ENCODE peak calls at places on chromosomes 6 and 20, in eight cellular contexts. T is GM23248; I is AG10803; A is CD8-positive, alpha-beta T cell; M is heart left ventricle; Y is RWPE2; O is keratinocyte; W is SJSA1. P is an unnamed sample.

GRCh38 chr20:62616728-62617621 is 25.3 kb upstream of the SLCO4A1 start:
- DNase-seq in I (peak), W (peak), T (peak), M (peak), A (peak), Y (peak), O (no peak), P (peak)

GRCh38 chr20:62269871-62270270 is 31.6 kb downstream of the OSBPL2 start:
- DNase-seq in T (no peak), M (no peak), A (no peak), O (no peak), I (no peak), W (no peak), Y (peak), P (no peak)

GRCh38 chr6:158825038-158825950 is 6.1 kb upstream of the EZR start:
- DNase-seq in A (no peak), M (peak), I (no peak), Y (no peak), O (no peak), W (no peak), T (no peak), P (no peak)

GRCh38 chr6:108164815-108165706 is 761 bp upstream of the NR2E1 start:
- DNase-seq in T (peak), O (no peak), M (no peak), A (no peak), I (no peak), W (no peak), Y (no peak), P (no peak)

GRCh38 chr6:71254323-71254722 is 34.3 kb upstream of the OGFRL1 start:
- DNase-seq in T (no peak), O (no peak), I (no peak), Y (no peak), W (no peak), A (no peak), M (peak), P (no peak)

GRCh38 chr20:57840066-57840465 is 130.3 kb upstream of the PMEPA1 start:
- DNase-seq in O (no peak), I (no peak), Y (no peak), M (no peak), T (peak), W (no peak), A (no peak), P (no peak)

GRCh38 chr6:127118505-127119360 is at the start of gene RSPO3:
- DNase-seq in I (peak), W (no peak), M (no peak), A (no peak), O (no peak), T (peak), Y (no peak), P (no peak)

GRCh38 chr20:54320148-54320607 is 112.3 kb downstream of the PFDN4 start:
- DNase-seq in M (no peak), W (no peak), O (no peak), A (no peak), T (peak), I (no peak), Y (no peak), P (no peak)

GRCh38 chr20:50041238-50041915 is 58.6 kb downstream of the SNAI1 start:
- DNase-seq in Y (no peak), A (no peak), O (no peak), I (no peak), T (no peak), W (no peak), M (no peak), P (no peak)

GRCh38 chr20:50286609-50287008 is 96.0 kb downstream of the CEBPB start:
- DNase-seq in M (no peak), Y (no peak), O (no peak), I (peak), A (no peak), W (peak), T (peak), P (no peak)

GRCh38 chr6:41427642-41428401 is 92.4 kb downstream of the NCR2 start:
- DNase-seq in M (peak), A (no peak), Y (no peak), I (no peak), W (no peak), T (peak), O (no peak), P (no peak)

GRCh38 chr20:36573798-36574277 is 441 bp downstream of the TGIF2 start:
- DNase-seq in M (peak), A (no peak), T (peak), W (peak), O (no peak), I (no peak), Y (no peak), P (no peak)

GRCh38 chr6:40256831-40257230 is 322.6 kb upstream of the MOCS1 start:
- DNase-seq in Y (no peak), T (no peak), M (no peak), O (no peak), I (no peak), W (no peak), A (no peak), P (no peak)

GRCh38 chr6:74991573-74992332 is 214.1 kb downstream of the COL12A1 start:
- DNase-seq in W (no peak), T (peak), I (peak), M (no peak), A (no peak), Y (no peak), O (peak), P (no peak)

GRCh38 chr6:154765273-154765672 is 32.1 kb downstream of the SCAF8 start:
- DNase-seq in I (no peak), T (no peak), M (no peak), Y (no peak), W (no peak), O (no peak), A (no peak), P (no peak)

GRCh38 chr6:57254055-57254717 is 32.1 kb upstream of the RAB23 start:
- DNase-seq in A (no peak), Y (no peak), I (no peak), T (no peak), W (no peak), O (no peak), M (no peak), P (no peak)

GRCh38 chr6:514396-514973 is 122.9 kb downstream of the IRF4 start:
- DNase-seq in M (no peak), A (no peak), I (no peak), T (no peak), W (no peak), O (no peak), Y (no peak), P (no peak)

GRCh38 chr20:48684501-48685041 is 143.2 kb downstream of the PREX1 start:
- DNase-seq in Y (no peak), O (no peak), I (no peak), A (no peak), T (no peak), W (no peak), M (no peak), P (no peak)

GRCh38 chr6:63663147-63663877 is 27.7 kb downstream of the PHF3 start:
- DNase-seq in I (peak), M (no peak), O (peak), W (no peak), Y (no peak), T (peak), A (no peak), P (peak)

GRCh38 chr6:130393306-130393705 is 27.5 kb downstream of the TMEM200A start:
- DNase-seq in Y (no peak), T (no peak), O (no peak), W (no peak), I (no peak), A (no peak), M (no peak), P (no peak)

GRCh38 chr6:16725145-16725864 is 36.0 kb downstream of the ATXN1 start:
- DNase-seq in T (peak), A (no peak), Y (no peak), M (no peak), I (peak), W (no peak), O (no peak), P (peak)

GRCh38 chr20:48773837-48774418 is 53.9 kb downstream of the PREX1 start:
- DNase-seq in T (no peak), O (no peak), A (no peak), W (no peak), I (peak), M (peak), Y (no peak), P (no peak)

GRCh38 chr6:49556429-49556837 is 6.0 kb downstream of the C6orf141 start:
- DNase-seq in T (peak), M (no peak), O (peak), A (no peak), Y (peak), W (no peak), I (peak), P (no peak)

GRCh38 chr6:143531720-143532504 is 20.4 kb upstream of the FUCA2 start:
- DNase-seq in Y (no peak), M (no peak), T (no peak), A (no peak), I (no peak), O (no peak), W (no peak), P (no peak)

GRCh38 chr6:170032197-170032596 is 258.7 kb downstream of the DLL1 start:
- DNase-seq in Y (peak), A (no peak), O (no peak), T (no peak), M (no peak), I (no peak), W (peak), P (no peak)

GRCh38 chr6:156957931-156958547 is 180.9 kb downstream of the ARID1B start:
- DNase-seq in I (no peak), Y (no peak), O (no peak), T (no peak), A (no peak), M (no peak), W (no peak), P (no peak)

GRCh38 chr20:25250508-25250907 is 2.6 kb downstream of the PYGB start:
- DNase-seq in W (no peak), I (no peak), M (no peak), A (no peak), Y (no peak), T (peak), O (no peak), P (no peak)
- H3K4me3 ChIP-seq in W (no peak), I (no peak), M (peak), A (peak), Y (peak), T (peak), O (peak), P (peak)

GRCh38 chr6:163318071-163318786 is 96.3 kb upstream of the QKI start:
- DNase-seq in A (no peak), I (no peak), Y (no peak), O (no peak), M (no peak), W (no peak), T (no peak), P (no peak)

GRCh38 chr6:163320804-163321203 is 93.7 kb upstream of the QKI start:
- DNase-seq in W (no peak), A (no peak), I (no peak), M (no peak), Y (no peak), O (no peak), T (no peak), P (no peak)

GRCh38 chr6:163321717-163322116 is 92.8 kb upstream of the QKI start:
- DNase-seq in O (no peak), T (no peak), W (no peak), I (no peak), Y (no peak), M (no peak), A (no peak), P (no peak)

GRCh38 chr6:163320402-163320801 is 94.1 kb upstream of the QKI start:
- DNase-seq in T (no peak), O (no peak), W (no peak), I (no peak), A (no peak), M (no peak), Y (no peak), P (no peak)

GRCh38 chr6:163319609-163320366 is 94.7 kb upstream of the QKI start:
- DNase-seq in M (no peak), Y (no peak), T (no peak), O (no peak), W (no peak), A (no peak), I (no peak), P (no peak)
- H3K4me3 ChIP-seq in M (no peak), Y (no peak), T (no peak), O (no peak), W (no peak), A (no peak), I (no peak), P (no peak)

GRCh38 chr6:43269273-43270007 is 26.2 kb downstream of the TTBK1 start:
- DNase-seq in T (peak), O (no peak), W (peak), Y (no peak), M (no peak), A (peak), I (no peak), P (no peak)
- H3K4me3 ChIP-seq in T (peak), O (peak), W (peak), Y (peak), M (peak), A (peak), I (peak), P (peak)

DNA sequence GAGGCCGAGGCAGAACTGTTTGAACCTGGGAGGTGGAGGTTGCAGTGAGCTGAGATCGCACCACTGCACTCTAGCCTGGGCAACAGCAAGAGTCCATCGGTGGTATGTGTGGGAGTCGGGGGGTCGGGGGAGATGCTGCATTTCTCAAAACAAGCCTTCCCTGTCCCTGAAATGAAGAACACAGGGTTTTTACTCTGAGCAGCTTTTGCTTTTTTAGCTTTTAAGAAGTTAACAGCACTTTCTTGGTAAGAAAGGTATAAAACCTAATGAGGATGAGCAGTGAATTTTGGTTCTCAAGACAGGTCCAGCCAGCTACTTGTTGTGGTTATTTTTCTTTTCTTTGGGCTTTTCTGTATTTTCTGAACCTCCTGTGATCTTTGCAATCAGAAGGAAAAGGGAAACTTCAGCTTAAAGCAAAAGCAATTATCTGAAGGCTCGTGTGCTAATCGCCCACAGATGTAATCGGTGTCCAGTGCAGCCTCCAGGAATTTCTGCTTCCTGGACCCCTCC is 3.7 kb downstream of the RPL10A start:
- DNase-seq in I (no peak), W (no peak), O (no peak), A (no peak), Y (no peak), M (no peak), T (no peak), P (no peak)
- H3K4me3 ChIP-seq in I (peak), W (no peak), O (peak), A (no peak), Y (no peak), M (no peak), T (peak), P (peak)

GRCh38 chr6:124298682-124299081 is 495.0 kb downstream of the NKAIN2 start:
- DNase-seq in M (no peak), W (no peak), T (no peak), Y (no peak), A (no peak), O (no peak), I (no peak), P (no peak)

GRCh38 chr6:124294572-124294971 is 490.9 kb downstream of the NKAIN2 start:
- DNase-seq in A (no peak), Y (no peak), T (no peak), I (no peak), O (no peak), W (no peak), M (no peak), P (no peak)

GRCh38 chr6:124297507-124297906 is 493.8 kb downstream of the NKAIN2 start:
- DNase-seq in W (no peak), Y (no peak), M (no peak), O (no peak), I (no peak), A (no peak), T (no peak), P (no peak)
- H3K4me3 ChIP-seq in W (no peak), Y (no peak), M (no peak), O (no peak), I (no peak), A (no peak), T (no peak), P (no peak)

GRCh38 chr6:36685926-36686667 is 7.6 kb downstream of the CDKN1A start:
- DNase-seq in O (no peak), I (no peak), A (no peak), T (no peak), W (no peak), Y (no peak), M (no peak), P (no peak)

GRCh38 chr6:36683145-36683655 is 4.7 kb downstream of the CDKN1A start:
- DNase-seq in Y (no peak), M (no peak), A (no peak), I (no peak), T (no peak), W (no peak), O (no peak), P (no peak)

GRCh38 chr6:36683656-36684446 is 5.3 kb downstream of the CDKN1A start:
- DNase-seq in T (no peak), I (no peak), O (no peak), W (no peak), M (no peak), A (no peak), Y (no peak), P (no peak)

GRCh38 chr6:36685198-36685919 is 6.8 kb downstream of the CDKN1A start:
- DNase-seq in A (no peak), M (no peak), W (no peak), Y (no peak), T (no peak), I (no peak), O (no peak), P (no peak)

GRCh38 chr6:36684447-36684812 is 5.9 kb downstream of the CDKN1A start:
- DNase-seq in O (no peak), Y (no peak), W (no peak), I (no peak), A (no peak), M (no peak), T (no peak), P (no peak)
- H3K4me3 ChIP-seq in O (no peak), Y (no peak), W (no peak), I (no peak), A (no peak), M (no peak), T (no peak), P (peak)

P was measured in AG04450.